ENCODE peak calls at places on chromosomes 12 and 14, in ten cellular contexts. N, B, A, Z, X, C, F, H, G and T are unnamed samples.

GRCh38 chr12:51449569-51450246 is 25.1 kb downstream of the SLC4A8 start:
- DNase-seq in N (peak; percentile 25), B (no peak), A (no peak), Z (no peak), X (no peak), C (no peak), F (no peak), H (no peak), G (no peak), T (no peak)

GRCh38 chr12:120394483-120395367 is 25.8 kb upstream of the MSI1 start:
- DNase-seq in N (no peak), B (no peak), A (peak; percentile 70), Z (peak; percentile 18), X (no peak), C (no peak), F (no peak), H (peak; percentile 86), G (no peak), T (peak; percentile 86)

GRCh38 chr14:32129124-32129523 is 52.0 kb downstream of the ARHGAP5 start:
- DNase-seq in N (peak; percentile 70), B (no peak), A (no peak), Z (no peak), X (no peak), C (no peak), F (no peak), H (no peak), G (peak; percentile 30), T (no peak)

GRCh38 chr12:48356041-48356768 is 5.5 kb upstream of the ZNF641 start:
- DNase-seq in N (peak; percentile 21), B (no peak), A (no peak), Z (no peak), X (no peak), C (no peak), F (no peak), H (no peak), G (no peak), T (peak; percentile 12)

GRCh38 chr12:46197876-46198275 is 71.0 kb downstream of the SLC38A1 start:
- DNase-seq in N (no peak), B (no peak), A (no peak), Z (no peak), X (no peak), C (no peak), F (no peak), H (no peak), G (no peak), T (no peak)

GRCh38 chr12:96247567-96247962 is 53.4 kb downstream of the ELK3 start:
- DNase-seq in N (peak; percentile 82), B (no peak), A (no peak), Z (no peak), X (no peak), C (no peak), F (no peak), H (no peak), G (no peak), T (no peak)

GRCh38 chr12:121090576-121091125 is 42.0 kb upstream of the P2RX7 start:
- DNase-seq in N (no peak), B (no peak), A (no peak), Z (no peak), X (peak; percentile 74), C (no peak), F (no peak), H (no peak), G (no peak), T (no peak)

GRCh38 chr14:50532502-50533313 is at the start of gene MAP4K5:
- DNase-seq in N (peak; percentile 86), B (peak; percentile 93), A (peak; percentile 94), Z (peak; percentile 89), X (peak; percentile 95), C (peak; percentile 83), F (peak; percentile 93), H (peak; percentile 94), G (no peak), T (peak; percentile 92)

GRCh38 chr14:63179383-63179782 is 24.9 kb upstream of the RHOJ start:
- DNase-seq in N (no peak), B (no peak), A (no peak), Z (no peak), X (no peak), C (no peak), F (no peak), H (no peak), G (no peak), T (no peak)

GRCh38 chr14:63186453-63186852 is 17.8 kb upstream of the RHOJ start:
- DNase-seq in N (peak; percentile 21), B (no peak), A (no peak), Z (no peak), X (no peak), C (no peak), F (no peak), H (no peak), G (no peak), T (no peak)

GRCh38 chr14:44463386-44464004 is 43.6 kb downstream of the FSCB start:
- DNase-seq in N (no peak), B (no peak), A (no peak), Z (no peak), X (no peak), C (no peak), F (no peak), H (no peak), G (no peak), T (no peak)

GRCh38 chr12:6065872-6066217 is 58.6 kb downstream of the VWF start:
- DNase-seq in N (peak; percentile 57), B (no peak), A (no peak), Z (no peak), X (no peak), C (no peak), F (no peak), H (no peak), G (no peak), T (no peak)